ENCODE peak calls at places on chromosomes 16 and 17, in nine cellular contexts. E, R, B, T, P, N, Y, Q and V are unnamed samples.

GRCh38 chr16:78490847-78491246 is 391.4 kb downstream of the WWOX start:
- DNase-seq in R (no peak), P (no peak), E (no peak), Y (no peak), Q (no peak), B (no peak), T (no peak), N (no peak), V (no peak)

GRCh38 chr16:68901910-68902309 is 58.6 kb downstream of the TANGO6 start:
- DNase-seq in P (no peak), E (no peak), Y (no peak), Q (no peak), T (no peak), R (no peak), B (no peak), N (no peak), V (no peak)

GRCh38 chr17:28379814-28380571 is 8.5 kb downstream of the SARM1 start:
- DNase-seq in B (no peak), Y (peak), T (no peak), Q (no peak), P (peak), N (no peak), E (no peak), R (no peak), V (no peak)

GRCh38 chr16:85255777-85256176 is 143.5 kb upstream of the CIBAR2 start:
- DNase-seq in N (no peak), Y (no peak), T (no peak), B (no peak), R (no peak), Q (no peak), E (no peak), P (no peak), V (no peak)

GRCh38 chr17:76700627-76701470 is 9.9 kb downstream of the MXRA7 start:
- DNase-seq in Y (no peak), N (no peak), B (no peak), T (no peak), R (peak), Q (no peak), E (no peak), P (peak), V (peak)

GRCh38 chr17:8488931-8489330 is 53.2 kb downstream of the NDEL1 start:
- DNase-seq in E (no peak), N (no peak), B (no peak), R (peak), Q (peak), T (no peak), P (peak), Y (peak), V (peak)

GRCh38 chr16:76856112-76856511 is 334.9 kb upstream of the MON1B start:
- DNase-seq in T (no peak), R (no peak), P (no peak), Y (no peak), Q (no peak), E (no peak), B (no peak), N (no peak), V (no peak)

GRCh38 chr16:53600076-53600475 is 97.1 kb upstream of the AKTIP start:
- DNase-seq in P (no peak), B (no peak), R (no peak), E (no peak), N (no peak), T (no peak), Y (peak), Q (no peak), V (no peak)

GRCh38 chr16:8589293-8590160 is 784 bp downstream of the TMEM114 start:
- DNase-seq in B (no peak), N (no peak), E (no peak), P (no peak), T (no peak), Q (no peak), Y (no peak), R (no peak), V (no peak)

GRCh38 chr16:11056989-11057645 is 112.8 kb downstream of the CLEC16A start:
- DNase-seq in R (no peak), Y (no peak), Q (no peak), T (no peak), P (no peak), N (no peak), B (no peak), E (no peak), V (no peak)

GRCh38 chr17:3929764-3930163 is 13.5 kb upstream of the P2RX1 start:
- DNase-seq in N (no peak), R (no peak), B (no peak), T (no peak), Q (no peak), E (no peak), P (no peak), Y (no peak), V (no peak)

GRCh38 chr17:31598921-31599571 is 207.6 kb downstream of the RAB11FIP4 start:
- DNase-seq in Q (no peak), Y (no peak), E (no peak), T (no peak), N (no peak), B (no peak), P (no peak), R (no peak), V (no peak)

GRCh38 chr16:14345512-14346115 is 274.5 kb downstream of the MRTFB start:
- DNase-seq in R (no peak), P (no peak), Q (no peak), E (no peak), T (no peak), B (no peak), Y (no peak), N (no peak), V (no peak)

GRCh38 chr16:30771726-30772125 is 9.6 kb downstream of the RNF40 start:
- DNase-seq in B (no peak), R (no peak), Y (no peak), E (no peak), N (no peak), P (no peak), T (no peak), Q (no peak), V (no peak)

GRCh38 chr16:66695935-66696668 is 441 bp downstream of the CMTM4 start:
- DNase-seq in N (no peak), T (peak), B (no peak), Q (no peak), R (peak), P (no peak), Y (peak), E (no peak), V (peak)

GRCh38 chr17:16909472-16909871 is 62.4 kb downstream of the TNFRSF13B start:
- DNase-seq in R (no peak), P (no peak), N (no peak), B (no peak), Q (no peak), Y (no peak), T (no peak), E (no peak), V (no peak)

GRCh38 chr16:53091508-53092211 is 36.9 kb downstream of the CHD9 start:
- DNase-seq in Y (no peak), T (no peak), R (peak), P (no peak), N (peak), E (peak), B (no peak), Q (no peak), V (peak)

GRCh38 chr17:44219126-44219635 is 294 bp downstream of the UBTF start:
- DNase-seq in Y (peak), P (no peak), T (peak), R (peak), Q (peak), E (peak), N (peak), B (peak), V (peak)

GRCh38 chr16:55913717-55914116 is 38.5 kb upstream of the CES5A start:
- DNase-seq in Q (no peak), R (no peak), N (no peak), Y (no peak), T (no peak), E (no peak), B (no peak), P (no peak), V (no peak)

GRCh38 chr16:11079657-11080187 is 135.4 kb downstream of the CLEC16A start:
- DNase-seq in Y (no peak), P (peak), R (no peak), N (no peak), E (no peak), B (no peak), Q (peak), T (no peak), V (no peak)

GRCh38 chr17:38572665-38573365 is 32.9 kb downstream of the SRCIN1 start:
- DNase-seq in Q (no peak), Y (no peak), N (no peak), T (no peak), P (no peak), B (no peak), E (no peak), R (no peak), V (no peak)

GRCh38 chr16:9090101-9090959 is 1.1 kb upstream of the HAPSTR1 start:
- DNase-seq in Y (peak), B (peak), E (peak), T (peak), R (peak), P (no peak), Q (no peak), N (no peak), V (peak)

GRCh38 chr17:6496116-6496481 is 51.8 kb downstream of the PIMREG start:
- DNase-seq in P (no peak), R (no peak), B (no peak), Q (no peak), Y (no peak), N (peak), E (peak), T (no peak), V (no peak)

GRCh38 chr16:22813223-22813945 is 578 bp upstream of the HS3ST2 start:
- DNase-seq in N (no peak), Q (no peak), Y (peak), E (no peak), B (no peak), T (no peak), P (no peak), R (peak), V (peak)

GRCh38 chr16:62363451-62363850 is 327.2 kb upstream of the CDH8 start:
- DNase-seq in B (no peak), T (no peak), N (no peak), Q (no peak), E (no peak), R (no peak), P (no peak), Y (no peak), V (no peak)

GRCh38 chr16:77322757-77323156 is 112.1 kb downstream of the ADAMTS18 start:
- DNase-seq in E (no peak), Q (no peak), B (no peak), Y (no peak), T (no peak), N (no peak), R (no peak), P (no peak), V (no peak)

GRCh38 chr17:27657620-27658019 is 26.6 kb downstream of the LGALS9 start:
- DNase-seq in T (no peak), B (no peak), Q (no peak), E (no peak), R (no peak), N (peak), Y (no peak), P (no peak), V (no peak)